ENCODE peak calls at places on chromosome 3, in four cellular contexts. V, R, C and N are unnamed samples.

GRCh38 chr3:20668411-20668810 is 482.4 kb upstream of the SGO1 start:
- DNase-seq in C (peak; percentile 87), R (no peak), V (no peak), N (no peak)

GRCh38 chr3:195162033-195162669 is 108.8 kb downstream of the XXYLT1 start:
- DNase-seq in V (no peak), R (peak; percentile 72), C (no peak), N (no peak)

GRCh38 chr3:48789665-48790064 is 58.0 kb downstream of the PRKAR2A start:
- DNase-seq in R (no peak), V (no peak), C (no peak), N (no peak)

GRCh38 chr3:64399205-64399800 is 174.0 kb upstream of the PRICKLE2 start:
- DNase-seq in R (no peak), V (no peak), C (peak; percentile 78), N (no peak)

GRCh38 chr3:125334675-125335560 is 40.2 kb downstream of the ZNF148 start:
- DNase-seq in C (no peak), R (no peak), V (no peak), N (no peak)

GRCh38 chr3:152026033-152026556 is 152.7 kb downstream of the SUCNR1 start:
- DNase-seq in C (no peak), R (no peak), V (no peak), N (no peak)

GRCh38 chr3:147906275-147906674 is 497.1 kb downstream of the ZIC1 start:
- DNase-seq in C (no peak), V (no peak), R (no peak), N (no peak)

GRCh38 chr3:194994551-194994981 is 276.4 kb downstream of the XXYLT1 start:
- DNase-seq in C (no peak), V (no peak), R (peak; percentile 4), N (no peak)

GRCh38 chr3:39806820-39807219 is 2.6 kb upstream of the MYRIP start:
- DNase-seq in V (no peak), R (no peak), C (no peak), N (no peak)
- H3K27me3 ChIP-seq in V (no peaks in the 10 kb centered on the region), R (no peaks in the 10 kb centered on the region), C (peaks cover 23% of the 10 kb centered on the region), N (peaks cover 28% of the 10 kb centered on the region)

GRCh38 chr3:50248387-50248786 is 12.4 kb downstream of the GNAI2 start:
- DNase-seq in V (no peak), C (no peak), R (peak; percentile 77), N (no peak)
- H3K4me1 ChIP-seq in V (peaks cover 26% of the 10 kb centered on the region), C (peaks cover 12% of the 10 kb centered on the region), R (peaks cover 37% of the 10 kb centered on the region), N (peaks cover 94% of the 10 kb centered on the region)

GRCh38 chr3:120203016-120203415 is 82.0 kb downstream of the GPR156 start:
- DNase-seq in C (no peak), R (no peak), V (no peak), N (no peak)
- H3K27me3 ChIP-seq in C (no peaks in the 10 kb centered on the region), R (no peaks in the 10 kb centered on the region), V (no peaks in the 10 kb centered on the region), N (no peaks in the 10 kb centered on the region)

DNA sequence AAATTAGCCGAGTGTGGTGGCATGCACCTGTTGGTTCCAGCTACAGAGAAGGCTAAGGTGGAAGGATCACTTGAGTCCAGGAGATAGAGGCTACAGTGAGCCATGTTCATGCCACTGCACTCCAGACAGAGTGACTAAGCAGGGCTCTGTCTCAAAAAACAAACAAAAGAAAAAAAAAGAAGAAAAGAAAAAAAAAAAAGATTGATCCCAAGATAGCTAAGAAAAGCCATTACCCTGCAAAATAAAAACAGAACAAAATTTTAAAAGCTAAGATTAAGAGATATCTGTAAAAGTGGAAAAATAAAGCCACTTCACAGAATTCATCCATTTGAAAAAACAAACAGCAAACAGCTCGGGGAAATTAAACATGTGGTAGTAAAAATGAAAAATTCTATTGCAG is 23.8 kb downstream of the LRRC2 start:
- DNase-seq in C (no peak), R (no peak), V (no peak), N (no peak)
- H3K4me1 ChIP-seq in C (peaks cover 5% of the 10 kb centered on the region), R (peaks cover 16% of the 10 kb centered on the region), V (no peaks in the 10 kb centered on the region), N (peaks cover 14% of the 10 kb centered on the region)

DNA sequence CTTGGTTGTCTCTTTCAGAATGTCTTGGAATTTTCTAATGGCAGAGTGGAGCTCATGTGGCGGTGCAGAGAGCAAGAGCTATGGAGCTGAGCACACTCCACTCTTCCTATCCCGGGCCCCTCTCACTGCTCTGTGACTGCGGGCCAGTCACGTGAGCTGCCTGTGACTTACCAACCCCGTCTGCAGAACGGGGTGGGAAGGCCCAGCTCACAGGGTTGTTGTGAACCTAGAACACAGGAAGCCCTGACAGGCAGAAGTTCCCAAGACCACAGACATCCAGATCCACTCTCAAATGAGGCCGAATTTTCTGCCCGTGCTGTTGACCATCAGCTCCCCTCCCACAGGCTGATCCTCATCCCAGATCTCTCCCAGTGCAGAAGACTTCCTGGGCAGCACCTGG is 35.5 kb upstream of the PLXNA1 start:
- DNase-seq in R (no peak), C (no peak), V (no peak), N (no peak)
- H3K27me3 ChIP-seq in R (no peaks in the 10 kb centered on the region), C (no peaks in the 10 kb centered on the region), V (no peaks in the 10 kb centered on the region), N (no peaks in the 10 kb centered on the region)

GRCh38 chr3:159886050-159886449 is 102.6 kb upstream of the IL12A start:
- DNase-seq in V (no peak), R (no peak), C (no peak), N (no peak)

GRCh38 chr3:159882367-159882766 is 106.3 kb upstream of the IL12A start:
- DNase-seq in V (no peak), C (no peak), R (no peak), N (no peak)

GRCh38 chr3:159882784-159883779 is 105.6 kb upstream of the IL12A start:
- DNase-seq in V (no peak), C (peak; percentile 7), R (no peak), N (no peak)

GRCh38 chr3:159881828-159882309 is 106.8 kb upstream of the IL12A start:
- DNase-seq in V (no peak), R (no peak), C (peak; percentile 70), N (no peak)

DNA sequence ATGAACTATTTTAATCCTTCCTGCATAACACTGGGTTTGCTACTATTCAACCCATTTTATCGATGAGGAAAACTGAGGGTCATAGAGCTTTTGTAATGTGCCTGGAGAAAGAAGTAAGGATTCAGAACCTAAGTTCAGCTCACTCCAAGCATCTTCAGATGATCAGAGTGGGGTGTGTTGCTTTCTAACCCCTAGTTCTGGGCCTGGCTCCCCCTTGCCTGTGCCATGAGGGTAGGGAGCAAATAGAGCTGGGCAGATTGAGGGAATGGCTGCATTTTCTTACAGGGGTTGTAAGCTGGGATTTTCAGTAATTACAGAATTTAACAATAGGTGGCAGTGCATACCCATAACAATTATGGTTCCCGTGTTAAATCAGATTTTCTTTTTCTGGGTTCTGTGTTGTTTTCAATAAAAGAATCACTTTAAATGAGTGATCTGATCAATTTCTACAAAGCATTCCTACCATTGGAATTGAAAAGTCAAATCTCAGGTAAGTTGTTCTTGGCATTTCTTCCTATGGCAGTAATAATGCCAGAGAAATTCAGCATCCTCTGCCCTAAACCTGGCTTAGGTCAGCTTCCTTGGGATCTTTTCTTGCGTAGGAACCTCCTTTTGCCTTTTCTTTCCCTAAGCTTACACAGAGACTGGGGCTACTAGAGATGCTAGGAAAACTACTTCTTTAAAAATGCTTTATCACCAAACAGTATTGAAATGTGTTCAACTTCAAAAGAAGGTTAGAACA is 103.8 kb upstream of the IL12A start:
- DNase-seq in V (no peak), R (no peak), C (peak; percentile 47), N (no peak)
- H3K4me1 ChIP-seq in V (no peaks in the 10 kb centered on the region), R (no peaks in the 10 kb centered on the region), C (no peaks in the 10 kb centered on the region), N (peaks cover 30% of the 10 kb centered on the region)

GRCh38 chr3:44036850-44037249 is 204.8 kb upstream of the TOPAZ1 start:
- DNase-seq in V (no peak), C (no peak), R (no peak), N (no peak)
- H3K27me3 ChIP-seq in V (no peaks in the 10 kb centered on the region), C (no peaks in the 10 kb centered on the region), R (no peaks in the 10 kb centered on the region), N (no peaks in the 10 kb centered on the region)

GRCh38 chr3:171297228-171297627 is 163.0 kb downstream of the TNIK start:
- DNase-seq in V (no peak), C (no peak), R (no peak), N (no peak)

GRCh38 chr3:171301002-171301401 is 159.2 kb downstream of the TNIK start:
- DNase-seq in V (no peak), R (no peak), C (no peak), N (no peak)

GRCh38 chr3:171295502-171296373 is 164.5 kb downstream of the TNIK start:
- DNase-seq in C (no peak), V (no peak), R (no peak), N (no peak)

GRCh38 chr3:171302009-171302408 is 158.2 kb downstream of the TNIK start:
- DNase-seq in V (no peak), R (no peak), C (no peak), N (no peak)

GRCh38 chr3:171297951-171298350 is 162.3 kb downstream of the TNIK start:
- DNase-seq in V (no peak), C (no peak), R (no peak), N (no peak)
- H3K4me1 ChIP-seq in V (no peaks in the 10 kb centered on the region), C (no peaks in the 10 kb centered on the region), R (no peaks in the 10 kb centered on the region), N (peaks cover 12% of the 10 kb centered on the region)